ENCODE peak calls at places on chromosomes 12 and 14, in four cellular contexts. One of them, this sample, is unnamed.

GRCh38 chr14:93994919-93995682 is 2.0 kb upstream of the CCDC197 start:
- DNase-seq in posterior cingulate gyrus: peak
- DNase-seq in mucosa of descending colon: no peak
- DNase-seq in NCI-H2029 treated with DMSO at 0.1 percent for 48 hours: no peak
- DNase-seq in this sample: peak

GRCh38 chr14:55274144-55274543 is 2.9 kb downstream of the FBXO34 start:
- DNase-seq in NCI-H2029 treated with DMSO at 0.1 percent for 48 hours: no peak
- DNase-seq in mucosa of descending colon: no peak
- DNase-seq in posterior cingulate gyrus: no peak
- DNase-seq in this sample: no peak

GRCh38 chr14:75443203-75443969 is 15.6 kb downstream of the JDP2 start:
- DNase-seq in mucosa of descending colon: no peak
- DNase-seq in NCI-H2029 treated with DMSO at 0.1 percent for 48 hours: no peak
- DNase-seq in posterior cingulate gyrus: no peak
- DNase-seq in this sample: no peak

GRCh38 chr12:102503056-102503681 is 22.8 kb upstream of the IGF1 start:
- DNase-seq in posterior cingulate gyrus: no peak
- DNase-seq in mucosa of descending colon: no peak
- DNase-seq in NCI-H2029 treated with DMSO at 0.1 percent for 48 hours: no peak
- DNase-seq in this sample: no peak

GRCh38 chr14:100618763-100619320 is 31.6 kb upstream of the BEGAIN start:
- DNase-seq in posterior cingulate gyrus: no peak
- DNase-seq in mucosa of descending colon: no peak
- DNase-seq in NCI-H2029 treated with DMSO at 0.1 percent for 48 hours: no peak
- DNase-seq in this sample: no peak

GRCh38 chr12:95881331-95881955 is 22.7 kb downstream of the SNRPF start:
- DNase-seq in posterior cingulate gyrus: no peak
- DNase-seq in mucosa of descending colon: no peak
- DNase-seq in NCI-H2029 treated with DMSO at 0.1 percent for 48 hours: no peak
- DNase-seq in this sample: no peak

GRCh38 chr12:81811066-81811777 is 52.1 kb upstream of the PPFIA2 start:
- DNase-seq in NCI-H2029 treated with DMSO at 0.1 percent for 48 hours: no peak
- DNase-seq in mucosa of descending colon: no peak
- DNase-seq in posterior cingulate gyrus: no peak
- DNase-seq in this sample: no peak

GRCh38 chr12:120368789-120369475 is at the start of gene MSI1:
- DNase-seq in posterior cingulate gyrus: peak
- DNase-seq in NCI-H2029 treated with DMSO at 0.1 percent for 48 hours: no peak
- DNase-seq in mucosa of descending colon: peak
- DNase-seq in this sample: no peak

GRCh38 chr14:99481745-99482099 is 513 bp downstream of the CCNK start:
- DNase-seq in NCI-H2029 treated with DMSO at 0.1 percent for 48 hours: no peak
- DNase-seq in posterior cingulate gyrus: no peak
- DNase-seq in mucosa of descending colon: no peak
- DNase-seq in this sample: no peak

GRCh38 chr12:12897286-12897685 is 5.9 kb downstream of the GPRC5A start:
- DNase-seq in posterior cingulate gyrus: no peak
- DNase-seq in mucosa of descending colon: no peak
- DNase-seq in NCI-H2029 treated with DMSO at 0.1 percent for 48 hours: no peak
- DNase-seq in this sample: no peak

GRCh38 chr12:30985814-30986452 is 59.4 kb downstream of the TSPAN11 start:
- DNase-seq in posterior cingulate gyrus: peak
- DNase-seq in mucosa of descending colon: peak
- DNase-seq in NCI-H2029 treated with DMSO at 0.1 percent for 48 hours: peak
- DNase-seq in this sample: peak

GRCh38 chr12:90836689-90837088 is 118.3 kb downstream of the CCER1 start:
- DNase-seq in posterior cingulate gyrus: no peak
- DNase-seq in mucosa of descending colon: no peak
- DNase-seq in NCI-H2029 treated with DMSO at 0.1 percent for 48 hours: no peak
- DNase-seq in this sample: no peak

GRCh38 chr14:94936411-94936892 is 166.5 kb upstream of the GSC start:
- DNase-seq in mucosa of descending colon: peak
- DNase-seq in posterior cingulate gyrus: peak
- DNase-seq in NCI-H2029 treated with DMSO at 0.1 percent for 48 hours: peak
- DNase-seq in this sample: peak

GRCh38 chr12:69966409-69966808 is 141.4 kb downstream of the MYRFL start:
- DNase-seq in NCI-H2029 treated with DMSO at 0.1 percent for 48 hours: no peak
- DNase-seq in mucosa of descending colon: peak
- DNase-seq in posterior cingulate gyrus: no peak
- DNase-seq in this sample: no peak

GRCh38 chr12:67991158-67991557 is 1.9 kb downstream of the IFNG-AS1 start:
- DNase-seq in mucosa of descending colon: peak
- DNase-seq in NCI-H2029 treated with DMSO at 0.1 percent for 48 hours: no peak
- DNase-seq in posterior cingulate gyrus: no peak
- DNase-seq in this sample: no peak

GRCh38 chr12:62730649-62731377 is 204.1 kb downstream of the PPM1H start:
- DNase-seq in NCI-H2029 treated with DMSO at 0.1 percent for 48 hours: no peak
- DNase-seq in mucosa of descending colon: no peak
- DNase-seq in posterior cingulate gyrus: no peak
- DNase-seq in this sample: peak

GRCh38 chr14:72605096-72605920 is 288.6 kb downstream of the DPF3 start:
- DNase-seq in posterior cingulate gyrus: no peak
- DNase-seq in mucosa of descending colon: no peak
- DNase-seq in NCI-H2029 treated with DMSO at 0.1 percent for 48 hours: no peak
- DNase-seq in this sample: no peak

GRCh38 chr12:69330475-69331473 is 17.4 kb upstream of the LYZ start:
- DNase-seq in posterior cingulate gyrus: no peak
- DNase-seq in NCI-H2029 treated with DMSO at 0.1 percent for 48 hours: peak
- DNase-seq in mucosa of descending colon: peak
- DNase-seq in this sample: no peak

GRCh38 chr12:28782812-28783211 is 366.3 kb upstream of the FAR2 start:
- DNase-seq in NCI-H2029 treated with DMSO at 0.1 percent for 48 hours: no peak
- DNase-seq in posterior cingulate gyrus: no peak
- DNase-seq in mucosa of descending colon: no peak
- DNase-seq in this sample: no peak

GRCh38 chr14:36583242-36584166 is 1.1 kb upstream of the NKX2-8 start:
- DNase-seq in NCI-H2029 treated with DMSO at 0.1 percent for 48 hours: no peak
- DNase-seq in mucosa of descending colon: no peak
- DNase-seq in posterior cingulate gyrus: no peak
- DNase-seq in this sample: no peak

GRCh38 chr14:25381498-25381897 is 331.6 kb upstream of the STXBP6 start:
- DNase-seq in NCI-H2029 treated with DMSO at 0.1 percent for 48 hours: no peak
- DNase-seq in posterior cingulate gyrus: no peak
- DNase-seq in mucosa of descending colon: no peak
- DNase-seq in this sample: no peak

GRCh38 chr14:105848570-105848969 is 322.2 kb downstream of the TMEM121 start:
- DNase-seq in mucosa of descending colon: no peak
- DNase-seq in NCI-H2029 treated with DMSO at 0.1 percent for 48 hours: no peak
- DNase-seq in posterior cingulate gyrus: no peak
- DNase-seq in this sample: no peak

GRCh38 chr14:23028800-23029199 is 5.9 kb downstream of the PSMB5 start:
- DNase-seq in posterior cingulate gyrus: no peak
- DNase-seq in NCI-H2029 treated with DMSO at 0.1 percent for 48 hours: no peak
- DNase-seq in mucosa of descending colon: no peak
- DNase-seq in this sample: no peak